ENCODE peak calls at places on chromosomes 6 and 20, in ten cellular contexts. V, C, L, I, M, Z, R, X, Q and O are unnamed samples. For H3K4me1, the result is how much of the 10 kb centered on the place peaks cover.

GRCh38 chr6:134026597-134026996 is 25.8 kb downstream of the SLC2A12 start:
- DNase-seq in V (no peak), C (no peak), L (no peak), I (no peak), M (no peak), Z (no peak), R (no peak), X (no peak), Q (peak), O (no peak)

GRCh38 chr6:35425284-35425683 is 26.9 kb upstream of the FANCE start:
- DNase-seq in V (no peak), C (peak), L (no peak), I (no peak), M (no peak), Z (no peak), R (no peak), X (no peak), Q (no peak), O (no peak)

GRCh38 chr6:20810732-20811111 is 276.5 kb downstream of the CDKAL1 start:
- DNase-seq in V (no peak), C (no peak), L (no peak), I (no peak), M (no peak), Z (no peak), R (no peak), X (no peak), Q (no peak), O (no peak)

GRCh38 chr6:72746276-72746675 is 124.4 kb downstream of the KCNQ5 start:
- DNase-seq in V (no peak), C (no peak), L (no peak), I (no peak), M (no peak), Z (no peak), R (no peak), X (no peak), Q (no peak), O (no peak)

GRCh38 chr6:125888989-125889656 is 67.4 kb upstream of the HINT3 start:
- DNase-seq in V (no peak), C (peak), L (no peak), I (no peak), M (no peak), Z (peak), R (no peak), X (no peak), Q (peak), O (no peak)

GRCh38 chr20:20412750-20413149 is 44.8 kb downstream of the INSM1 start:
- DNase-seq in V (no peak), C (no peak), L (no peak), I (no peak), M (no peak), Z (no peak), R (no peak), X (no peak), Q (no peak), O (no peak)

GRCh38 chr20:46946181-46946624 is 51.6 kb downstream of the EYA2 start:
- DNase-seq in V (no peak), C (no peak), L (no peak), I (no peak), M (no peak), Z (no peak), R (no peak), X (no peak), Q (no peak), O (no peak)

GRCh38 chr6:136753624-136754023 is 38.7 kb downstream of the MAP3K5 start:
- DNase-seq in V (no peak), C (no peak), L (no peak), I (no peak), M (no peak), Z (peak), R (no peak), X (no peak), Q (peak), O (no peak)

GRCh38 chr20:61193164-61193563 is 58.9 kb upstream of the CDH4 start:
- DNase-seq in V (no peak), C (no peak), L (no peak), I (no peak), M (no peak), Z (no peak), R (no peak), X (no peak), Q (no peak), O (no peak)

GRCh38 chr6:170057961-170058877 is 232.7 kb downstream of the DLL1 start:
- DNase-seq in V (peak), C (no peak), L (no peak), I (no peak), M (peak), Z (no peak), R (no peak), X (no peak), Q (peak), O (no peak)

GRCh38 chr6:105560611-105561066 is 157.8 kb upstream of the PREP start:
- DNase-seq in V (no peak), C (no peak), L (no peak), I (peak), M (no peak), Z (no peak), R (no peak), X (no peak), Q (no peak), O (no peak)

GRCh38 chr6:55898342-55898741 is 23.0 kb upstream of the BMP5 start:
- DNase-seq in V (no peak), C (peak), L (no peak), I (no peak), M (no peak), Z (no peak), R (no peak), X (no peak), Q (no peak), O (no peak)

GRCh38 chr20:760751-761417 is 7.4 kb downstream of the SLC52A3 start:
- DNase-seq in V (no peak), C (no peak), L (no peak), I (no peak), M (peak), Z (peak), R (no peak), X (no peak), Q (no peak), O (no peak)

GRCh38 chr6:15796844-15797243 is 134.0 kb upstream of the DTNBP1 start:
- DNase-seq in V (no peak), C (no peak), L (no peak), I (no peak), M (no peak), Z (no peak), R (no peak), X (no peak), Q (no peak), O (no peak)

GRCh38 chr20:3706774-3707507 is 5.5 kb downstream of the SIGLEC1 start:
- DNase-seq in V (no peak), C (no peak), L (no peak), I (no peak), M (no peak), Z (no peak), R (no peak), X (no peak), Q (no peak), O (peak)

GRCh38 chr6:98498891-98499290 is 335.5 kb upstream of the POU3F2 start:
- DNase-seq in V (no peak), C (no peak), L (no peak), I (no peak), M (no peak), Z (no peak), R (no peak), X (no peak), Q (no peak), O (no peak)

GRCh38 chr6:84346372-84346771 is 118.9 kb upstream of the CEP162 start:
- DNase-seq in V (no peak), C (no peak), L (no peak), I (no peak), M (no peak), Z (no peak), R (no peak), X (no peak), Q (no peak), O (no peak)

GRCh38 chr20:17650816-17651760 is 31.0 kb downstream of the RRBP1 start:
- DNase-seq in V (no peak), C (no peak), L (no peak), I (no peak), M (no peak), Z (no peak), R (no peak), X (no peak), Q (no peak), O (peak)
- H3K4me1 ChIP-seq in V (under half), C (under half), L (under half), I (under half), M (under half), Z (under half), R (half or more), X (under half), Q (under half), O (half or more)

GRCh38 chr6:37135835-37136694 is 33.9 kb upstream of the PIM1 start:
- DNase-seq in V (no peak), C (peak), L (no peak), I (no peak), M (no peak), Z (no peak), R (no peak), X (no peak), Q (peak), O (no peak)
- H3K27ac ChIP-seq in V (no peak), C (peak), L (no peak), I (no peak), M (peak), Z (no peak), R (peak), X (peak), Q (no peak), O (peak)

DNA sequence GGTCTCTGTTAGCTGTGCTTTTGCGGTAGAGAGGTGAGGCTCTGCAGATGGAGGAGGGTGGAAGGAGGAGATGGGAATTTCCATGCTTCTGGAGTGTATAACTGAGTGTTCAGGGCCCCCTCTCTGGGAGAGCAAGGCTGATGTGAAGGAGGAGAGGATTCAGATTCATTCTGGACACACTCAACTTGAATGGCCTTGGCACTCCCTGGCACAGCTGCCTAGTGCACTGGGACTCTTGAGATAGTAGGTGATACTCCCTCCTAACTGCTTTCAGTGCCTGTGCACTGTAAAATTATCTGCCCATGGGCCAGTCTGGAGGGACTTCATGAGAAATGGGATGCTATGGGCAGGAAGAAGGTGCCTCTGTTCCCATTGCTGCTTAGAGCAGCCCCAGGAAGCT is 54.2 kb upstream of the MYL9 start:
- DNase-seq in V (no peak), C (no peak), L (no peak), I (no peak), M (no peak), Z (no peak), R (no peak), X (no peak), Q (no peak), O (no peak)
- H3K4me1 ChIP-seq in V (under half), C (under half), L (under half), I (under half), M (under half), Z (under half), R (half or more), X (under half), Q (under half), O (under half)

GRCh38 chr6:27630727-27631613 is 158.1 kb upstream of the ZNF184 start:
- DNase-seq in V (peak), C (peak), L (no peak), I (peak), M (no peak), Z (no peak), R (no peak), X (no peak), Q (peak), O (no peak)
- H3K27ac ChIP-seq in V (no peak), C (no peak), L (no peak), I (no peak), M (no peak), Z (peak), R (no peak), X (no peak), Q (no peak), O (no peak)